ENCODE peak calls at places on chromosomes 11 and 22, in seven cellular contexts. One of them, this sample, is unnamed.

GRCh38 chr11:124740277-124740882 is 638 bp downstream of the NRGN start:
- DNase-seq in osteoblast: peak; percentile 85
- DNase-seq in hepatocyte: no peak
- DNase-seq in ovary: no peak
- DNase-seq in tibial artery: no peak
- DNase-seq in right lobe of liver: peak; percentile 52
- DNase-seq in AG04450: no peak
- DNase-seq in this sample: no peak

GRCh38 chr22:25970348-25970995 is 198.8 kb upstream of the SEZ6L start:
- DNase-seq in AG04450: no peak
- DNase-seq in right lobe of liver: no peak
- DNase-seq in hepatocyte: peak; percentile 8
- DNase-seq in osteoblast: no peak
- DNase-seq in ovary: no peak
- DNase-seq in tibial artery: no peak
- DNase-seq in this sample: no peak

GRCh38 chr11:1502971-1503707 is 16.6 kb upstream of the MOB2 start:
- DNase-seq in tibial artery: peak; percentile 91
- DNase-seq in ovary: no peak
- DNase-seq in hepatocyte: peak; percentile 56
- DNase-seq in right lobe of liver: peak; percentile 14
- DNase-seq in AG04450: no peak
- DNase-seq in osteoblast: peak; percentile 78
- DNase-seq in this sample: no peak

GRCh38 chr11:128772814-128773213 is 78.9 kb downstream of the FLI1 start:
- DNase-seq in AG04450: no peak
- DNase-seq in osteoblast: no peak
- DNase-seq in hepatocyte: no peak
- DNase-seq in right lobe of liver: peak; percentile 56
- DNase-seq in ovary: no peak
- DNase-seq in tibial artery: peak; percentile 74
- DNase-seq in this sample: peak; percentile 65

GRCh38 chr11:129743029-129743846 is 72.4 kb upstream of the TMEM45B start:
- DNase-seq in right lobe of liver: no peak
- DNase-seq in ovary: no peak
- DNase-seq in osteoblast: no peak
- DNase-seq in AG04450: no peak
- DNase-seq in hepatocyte: no peak
- DNase-seq in tibial artery: no peak
- DNase-seq in this sample: no peak

GRCh38 chr11:18352581-18352980 is 30.2 kb downstream of the GTF2H1 start:
- DNase-seq in tibial artery: no peak
- DNase-seq in right lobe of liver: no peak
- DNase-seq in AG04450: no peak
- DNase-seq in hepatocyte: no peak
- DNase-seq in ovary: no peak
- DNase-seq in osteoblast: no peak
- DNase-seq in this sample: no peak

GRCh38 chr11:88478136-88478785 is 140.7 kb upstream of the CTSC start:
- DNase-seq in ovary: no peak
- DNase-seq in osteoblast: no peak
- DNase-seq in hepatocyte: no peak
- DNase-seq in tibial artery: no peak
- DNase-seq in right lobe of liver: no peak
- DNase-seq in AG04450: no peak
- DNase-seq in this sample: no peak

GRCh38 chr22:18044548-18045271 is 20.3 kb upstream of the MICAL3 start:
- DNase-seq in osteoblast: peak; percentile 86
- DNase-seq in AG04450: no peak
- DNase-seq in ovary: peak; percentile 98
- DNase-seq in hepatocyte: no peak
- DNase-seq in right lobe of liver: peak; percentile 85
- DNase-seq in tibial artery: peak; percentile 82
- DNase-seq in this sample: no peak

GRCh38 chr22:41565403-41566054 is 4.7 kb downstream of the CSDC2 start:
- DNase-seq in tibial artery: peak; percentile 87
- DNase-seq in ovary: peak; percentile 77
- DNase-seq in hepatocyte: peak; percentile 67
- DNase-seq in osteoblast: peak; percentile 97
- DNase-seq in right lobe of liver: no peak
- DNase-seq in AG04450: peak; percentile 56
- DNase-seq in this sample: peak; percentile 27

GRCh38 chr11:40292636-40293585 is 1166.5 kb downstream of the LRRC4C start:
- DNase-seq in osteoblast: no peak
- DNase-seq in hepatocyte: peak; percentile 21
- DNase-seq in tibial artery: no peak
- DNase-seq in AG04450: no peak
- DNase-seq in right lobe of liver: no peak
- DNase-seq in ovary: no peak
- DNase-seq in this sample: no peak

GRCh38 chr11:114553642-114554041 is 6.0 kb downstream of the NXPE1 start:
- DNase-seq in ovary: no peak
- DNase-seq in hepatocyte: no peak
- DNase-seq in right lobe of liver: no peak
- DNase-seq in osteoblast: no peak
- DNase-seq in AG04450: no peak
- DNase-seq in tibial artery: no peak
- DNase-seq in this sample: no peak

GRCh38 chr11:38046571-38047135 is 1448.6 kb upstream of the RAG2 start:
- DNase-seq in osteoblast: no peak
- DNase-seq in right lobe of liver: no peak
- DNase-seq in tibial artery: no peak
- DNase-seq in hepatocyte: no peak
- DNase-seq in ovary: no peak
- DNase-seq in AG04450: no peak
- DNase-seq in this sample: no peak

GRCh38 chr11:70080763-70081162 is 2.6 kb downstream of the ANO1 start:
- DNase-seq in right lobe of liver: no peak
- DNase-seq in tibial artery: no peak
- DNase-seq in osteoblast: peak; percentile 93
- DNase-seq in AG04450: no peak
- DNase-seq in hepatocyte: peak; percentile 59
- DNase-seq in ovary: no peak
- DNase-seq in this sample: no peak

GRCh38 chr11:41116970-41117369 is 342.5 kb downstream of the LRRC4C start:
- DNase-seq in ovary: no peak
- DNase-seq in tibial artery: no peak
- DNase-seq in right lobe of liver: no peak
- DNase-seq in hepatocyte: no peak
- DNase-seq in osteoblast: no peak
- DNase-seq in AG04450: no peak
- DNase-seq in this sample: no peak

GRCh38 chr11:111814567-111814966 is 48.4 kb upstream of the PPP2R1B start:
- DNase-seq in right lobe of liver: no peak
- DNase-seq in AG04450: peak; percentile 76
- DNase-seq in ovary: no peak
- DNase-seq in hepatocyte: no peak
- DNase-seq in osteoblast: peak; percentile 45
- DNase-seq in tibial artery: no peak
- DNase-seq in this sample: no peak

GRCh38 chr11:35487532-35488078 is 37.8 kb downstream of the PAMR1 start:
- DNase-seq in tibial artery: no peak
- DNase-seq in AG04450: no peak
- DNase-seq in ovary: no peak
- DNase-seq in osteoblast: no peak
- DNase-seq in right lobe of liver: no peak
- DNase-seq in hepatocyte: peak; percentile 66
- DNase-seq in this sample: no peak

GRCh38 chr11:93564895-93565294 is 21.7 kb upstream of the SMCO4 start:
- DNase-seq in right lobe of liver: no peak
- DNase-seq in hepatocyte: peak; percentile 22
- DNase-seq in osteoblast: no peak
- DNase-seq in ovary: no peak
- DNase-seq in AG04450: no peak
- DNase-seq in tibial artery: no peak
- DNase-seq in this sample: no peak

GRCh38 chr11:130122141-130122575 is 37.4 kb upstream of the ST14 start:
- DNase-seq in AG04450: no peak
- DNase-seq in ovary: no peak
- DNase-seq in hepatocyte: no peak
- DNase-seq in tibial artery: no peak
- DNase-seq in osteoblast: no peak
- DNase-seq in right lobe of liver: no peak
- DNase-seq in this sample: no peak

GRCh38 chr22:37428649-37429586 is 1.6 kb upstream of the ELFN2 start:
- DNase-seq in osteoblast: peak; percentile 93
- DNase-seq in hepatocyte: peak; percentile 83
- DNase-seq in AG04450: no peak
- DNase-seq in ovary: peak; percentile 48
- DNase-seq in tibial artery: no peak
- DNase-seq in right lobe of liver: peak; percentile 55
- DNase-seq in this sample: peak; percentile 45

GRCh38 chr11:76599041-76600013 is 71.2 kb downstream of the LRRC32 start:
- DNase-seq in ovary: no peak
- DNase-seq in right lobe of liver: no peak
- DNase-seq in AG04450: no peak
- DNase-seq in hepatocyte: peak; percentile 26
- DNase-seq in osteoblast: peak; percentile 95
- DNase-seq in tibial artery: no peak
- DNase-seq in this sample: no peak

GRCh38 chr11:60700689-60701508 is 1.5 kb downstream of the MS4A8 start:
- DNase-seq in right lobe of liver: no peak
- DNase-seq in AG04450: no peak
- DNase-seq in tibial artery: no peak
- DNase-seq in ovary: peak; percentile 49
- DNase-seq in hepatocyte: peak; percentile 41
- DNase-seq in osteoblast: no peak
- DNase-seq in this sample: peak; percentile 53

GRCh38 chr11:35826949-35827348 is 116.9 kb upstream of the LDLRAD3 start:
- DNase-seq in hepatocyte: no peak
- DNase-seq in osteoblast: no peak
- DNase-seq in tibial artery: no peak
- DNase-seq in AG04450: no peak
- DNase-seq in ovary: no peak
- DNase-seq in right lobe of liver: no peak
- DNase-seq in this sample: no peak

GRCh38 chr11:134530826-134531225 is 118.8 kb upstream of the B3GAT1 start:
- DNase-seq in hepatocyte: no peak
- DNase-seq in osteoblast: peak; percentile 42
- DNase-seq in AG04450: no peak
- DNase-seq in ovary: no peak
- DNase-seq in right lobe of liver: no peak
- DNase-seq in tibial artery: peak; percentile 28
- DNase-seq in this sample: no peak

GRCh38 chr11:134527382-134528243 is 115.6 kb upstream of the B3GAT1 start:
- DNase-seq in right lobe of liver: no peak
- DNase-seq in hepatocyte: no peak
- DNase-seq in ovary: no peak
- DNase-seq in tibial artery: peak; percentile 51
- DNase-seq in osteoblast: peak; percentile 68
- DNase-seq in AG04450: no peak
- DNase-seq in this sample: no peak

GRCh38 chr11:134528453-134528852 is 116.4 kb upstream of the B3GAT1 start:
- DNase-seq in hepatocyte: no peak
- DNase-seq in AG04450: no peak
- DNase-seq in right lobe of liver: no peak
- DNase-seq in osteoblast: peak; percentile 62
- DNase-seq in tibial artery: peak; percentile 21
- DNase-seq in ovary: no peak
- DNase-seq in this sample: no peak

GRCh38 chr11:134531331-134532135 is 119.5 kb upstream of the B3GAT1 start:
- DNase-seq in AG04450: no peak
- DNase-seq in osteoblast: peak; percentile 31
- DNase-seq in ovary: peak; percentile 12
- DNase-seq in tibial artery: peak; percentile 47
- DNase-seq in hepatocyte: no peak
- DNase-seq in right lobe of liver: no peak
- DNase-seq in this sample: no peak

GRCh38 chr11:134529212-134530096 is 117.4 kb upstream of the B3GAT1 start:
- DNase-seq in AG04450: no peak
- DNase-seq in right lobe of liver: no peak
- DNase-seq in osteoblast: peak; percentile 70
- DNase-seq in ovary: no peak
- DNase-seq in hepatocyte: no peak
- DNase-seq in tibial artery: peak; percentile 53
- DNase-seq in this sample: no peak
- H3K9me3 ChIP-seq in AG04450: peaks cover 70% of the 10 kb centered on the region
- H3K9me3 ChIP-seq in right lobe of liver: no peaks in the 10 kb centered on the region
- H3K9me3 ChIP-seq in osteoblast: peaks cover 2% of the 10 kb centered on the region
- H3K9me3 ChIP-seq in ovary: no peaks in the 10 kb centered on the region
- H3K9me3 ChIP-seq in hepatocyte: no peaks in the 10 kb centered on the region
- H3K9me3 ChIP-seq in tibial artery: no peaks in the 10 kb centered on the region
- H3K9me3 ChIP-seq in this sample: no peaks in the 10 kb centered on the region

DNA sequence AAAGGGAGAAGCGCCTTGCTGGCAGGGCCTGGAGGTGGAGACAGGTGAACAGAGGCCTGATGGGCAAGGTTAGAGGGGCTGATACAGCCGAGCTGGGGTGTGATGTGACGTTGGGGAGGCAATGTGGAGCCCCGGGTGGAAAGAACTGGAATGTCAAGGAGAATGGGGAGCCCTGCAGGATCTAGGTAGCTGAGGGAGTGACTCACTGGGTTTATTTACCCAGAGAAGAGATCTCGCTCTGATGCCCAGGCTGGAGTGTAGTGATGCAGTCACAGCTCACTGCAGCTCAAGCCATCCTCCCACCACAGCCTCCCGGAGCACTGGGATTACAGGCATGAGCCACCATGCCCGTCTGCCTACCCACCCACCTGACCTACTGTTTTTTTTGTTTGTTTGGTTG is 1.9 kb upstream of the CYB5R3 start:
- DNase-seq in osteoblast: peak; percentile 94
- DNase-seq in hepatocyte: no peak
- DNase-seq in right lobe of liver: no peak
- DNase-seq in tibial artery: no peak
- DNase-seq in ovary: no peak
- DNase-seq in AG04450: no peak
- DNase-seq in this sample: no peak
- H3K27ac ChIP-seq in osteoblast: no peak overlapping the region
- H3K27ac ChIP-seq in hepatocyte: no peak overlapping the region
- H3K27ac ChIP-seq in right lobe of liver: no peak overlapping the region
- H3K27ac ChIP-seq in tibial artery: no peak overlapping the region
- H3K27ac ChIP-seq in ovary: no peak overlapping the region
- H3K27ac ChIP-seq in AG04450: no peak overlapping the region
- H3K27ac ChIP-seq in this sample: no peak overlapping the region

GRCh38 chr22:49101873-49102272 is 725.8 kb downstream of the BRD1 start:
- DNase-seq in hepatocyte: no peak
- DNase-seq in AG04450: no peak
- DNase-seq in osteoblast: no peak
- DNase-seq in tibial artery: no peak
- DNase-seq in right lobe of liver: peak; percentile 7
- DNase-seq in ovary: no peak
- DNase-seq in this sample: no peak
- H3K9me3 ChIP-seq in hepatocyte: no peaks in the 10 kb centered on the region
- H3K9me3 ChIP-seq in AG04450: peaks cover 76% of the 10 kb centered on the region
- H3K9me3 ChIP-seq in osteoblast: peaks cover 4% of the 10 kb centered on the region
- H3K9me3 ChIP-seq in tibial artery: no peaks in the 10 kb centered on the region
- H3K9me3 ChIP-seq in right lobe of liver: no peaks in the 10 kb centered on the region
- H3K9me3 ChIP-seq in ovary: no peaks in the 10 kb centered on the region
- H3K9me3 ChIP-seq in this sample: no peaks in the 10 kb centered on the region

DNA sequence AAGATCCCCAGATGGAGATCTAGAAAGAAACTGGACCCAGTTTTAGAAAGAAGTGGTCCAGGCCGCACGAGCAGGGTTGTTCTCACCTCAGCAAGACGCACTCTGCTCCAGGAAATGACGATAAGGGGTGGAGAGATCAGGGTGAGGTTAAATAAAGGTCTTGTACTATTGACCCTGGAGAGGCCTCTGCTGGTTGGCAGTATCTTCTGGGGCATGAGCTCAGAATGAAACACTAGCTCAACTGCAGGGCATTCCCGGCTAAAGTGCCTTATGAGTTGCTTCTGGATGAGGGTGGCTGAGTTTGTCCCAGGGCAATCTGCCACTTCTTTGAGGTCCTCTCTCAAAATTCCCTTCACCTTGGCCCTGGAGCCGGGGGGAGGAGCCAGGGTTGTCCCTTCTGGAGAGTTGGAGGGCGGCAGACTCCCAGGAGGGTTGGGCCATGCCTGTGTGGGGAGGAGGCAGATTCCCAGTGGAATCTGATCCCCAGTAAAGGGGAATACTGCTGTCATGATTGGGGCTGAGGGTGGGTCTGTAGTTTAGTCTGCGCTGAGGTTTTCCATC is 10.9 kb downstream of the USP2 start:
- DNase-seq in right lobe of liver: peak; percentile 49
- DNase-seq in ovary: no peak
- DNase-seq in osteoblast: no peak
- DNase-seq in hepatocyte: peak; percentile 51
- DNase-seq in tibial artery: peak; percentile 87
- DNase-seq in AG04450: no peak
- DNase-seq in this sample: peak; percentile 40
- H3K27ac ChIP-seq in right lobe of liver: peak overlapping the region; percentile 65
- H3K27ac ChIP-seq in ovary: no peak overlapping the region
- H3K27ac ChIP-seq in osteoblast: peak overlapping the region; percentile 20
- H3K27ac ChIP-seq in hepatocyte: peak overlapping the region; percentile 90
- H3K27ac ChIP-seq in tibial artery: peak overlapping the region; percentile 56
- H3K27ac ChIP-seq in AG04450: no peak overlapping the region
- H3K27ac ChIP-seq in this sample: peak overlapping the region; percentile 88

This sample was measured in transverse colon.